ENCODE peak calls at places on chromosomes 7 and 10, in five cellular contexts. One of them, this sample, is unnamed.

GRCh38 chr10:32981760-32982159 is 23.7 kb upstream of the ITGB1 start:
- DNase-seq in mammary epithelial cell: no peak
- DNase-seq in progenitor cell of endocrine pancreas: no peak
- DNase-seq in heart right ventricle: peak
- DNase-seq in sigmoid colon: no peak
- DNase-seq in this sample: peak

GRCh38 chr7:149278396-149278795 is 16.4 kb downstream of the ZNF783 start:
- DNase-seq in mammary epithelial cell: no peak
- DNase-seq in progenitor cell of endocrine pancreas: no peak
- DNase-seq in heart right ventricle: no peak
- DNase-seq in sigmoid colon: no peak
- DNase-seq in this sample: no peak

GRCh38 chr10:58041901-58042300 is 225.8 kb downstream of the IPMK start:
- DNase-seq in mammary epithelial cell: no peak
- DNase-seq in progenitor cell of endocrine pancreas: no peak
- DNase-seq in heart right ventricle: no peak
- DNase-seq in sigmoid colon: no peak
- DNase-seq in this sample: no peak

GRCh38 chr10:85851300-85851699 is 515.3 kb downstream of the GRID1 start:
- DNase-seq in mammary epithelial cell: no peak
- DNase-seq in progenitor cell of endocrine pancreas: no peak
- DNase-seq in heart right ventricle: no peak
- DNase-seq in sigmoid colon: no peak
- DNase-seq in this sample: peak

GRCh38 chr10:62259456-62259855 is 9.2 kb downstream of the RTKN2 start:
- DNase-seq in mammary epithelial cell: no peak
- DNase-seq in progenitor cell of endocrine pancreas: no peak
- DNase-seq in heart right ventricle: no peak
- DNase-seq in sigmoid colon: no peak
- DNase-seq in this sample: no peak

GRCh38 chr10:107898392-107898791 is 733.9 kb upstream of the SORCS1 start:
- DNase-seq in mammary epithelial cell: peak
- DNase-seq in progenitor cell of endocrine pancreas: no peak
- DNase-seq in heart right ventricle: no peak
- DNase-seq in sigmoid colon: no peak
- DNase-seq in this sample: no peak

GRCh38 chr10:109992485-109992884 is 15.3 kb upstream of the ADD3 start:
- DNase-seq in mammary epithelial cell: no peak
- DNase-seq in progenitor cell of endocrine pancreas: no peak
- DNase-seq in heart right ventricle: no peak
- DNase-seq in sigmoid colon: no peak
- DNase-seq in this sample: no peak

GRCh38 chr10:124092270-124093075 is 925 bp downstream of the CHST15 start:
- DNase-seq in mammary epithelial cell: peak
- DNase-seq in progenitor cell of endocrine pancreas: peak
- DNase-seq in heart right ventricle: peak
- DNase-seq in sigmoid colon: peak
- DNase-seq in this sample: peak

GRCh38 chr10:123044391-123044790 is 35.6 kb downstream of the ACADSB start:
- DNase-seq in mammary epithelial cell: peak
- DNase-seq in progenitor cell of endocrine pancreas: no peak
- DNase-seq in heart right ventricle: no peak
- DNase-seq in sigmoid colon: no peak
- DNase-seq in this sample: no peak

GRCh38 chr10:126902157-126902556 is 3.1 kb upstream of the DOCK1 start:
- DNase-seq in mammary epithelial cell: peak
- DNase-seq in progenitor cell of endocrine pancreas: no peak
- DNase-seq in heart right ventricle: no peak
- DNase-seq in sigmoid colon: no peak
- DNase-seq in this sample: peak

GRCh38 chr7:101066858-101067227 is 18.4 kb upstream of the TRIM56 start:
- DNase-seq in mammary epithelial cell: no peak
- DNase-seq in progenitor cell of endocrine pancreas: no peak
- DNase-seq in heart right ventricle: no peak
- DNase-seq in sigmoid colon: no peak
- DNase-seq in this sample: no peak

GRCh38 chr7:132084776-132085388 is 491.4 kb downstream of the PLXNA4 start:
- DNase-seq in mammary epithelial cell: no peak
- DNase-seq in progenitor cell of endocrine pancreas: no peak
- DNase-seq in heart right ventricle: no peak
- DNase-seq in sigmoid colon: peak
- DNase-seq in this sample: no peak

GRCh38 chr10:29555091-29555745 is 79.6 kb downstream of the SVIL start:
- DNase-seq in mammary epithelial cell: peak
- DNase-seq in progenitor cell of endocrine pancreas: no peak
- DNase-seq in heart right ventricle: no peak
- DNase-seq in sigmoid colon: no peak
- DNase-seq in this sample: no peak

GRCh38 chr10:132151951-132152505 is 34.7 kb upstream of the DPYSL4 start:
- DNase-seq in mammary epithelial cell: no peak
- DNase-seq in progenitor cell of endocrine pancreas: no peak
- DNase-seq in heart right ventricle: no peak
- DNase-seq in sigmoid colon: no peak
- DNase-seq in this sample: no peak

GRCh38 chr7:83562960-83563359 is 86.0 kb downstream of the SEMA3E start:
- DNase-seq in mammary epithelial cell: no peak
- DNase-seq in progenitor cell of endocrine pancreas: no peak
- DNase-seq in heart right ventricle: no peak
- DNase-seq in sigmoid colon: no peak
- DNase-seq in this sample: no peak

GRCh38 chr7:105932835-105933477 is 30.1 kb upstream of the CDHR3 start:
- DNase-seq in mammary epithelial cell: peak
- DNase-seq in progenitor cell of endocrine pancreas: no peak
- DNase-seq in heart right ventricle: no peak
- DNase-seq in sigmoid colon: peak
- DNase-seq in this sample: no peak

GRCh38 chr10:13633689-13634088 is 46.9 kb downstream of the PRPF18 start:
- DNase-seq in mammary epithelial cell: no peak
- DNase-seq in progenitor cell of endocrine pancreas: no peak
- DNase-seq in heart right ventricle: peak
- DNase-seq in sigmoid colon: peak
- DNase-seq in this sample: no peak

GRCh38 chr10:125768217-125768616 is 7.4 kb downstream of the MMP21 start:
- DNase-seq in mammary epithelial cell: no peak
- DNase-seq in progenitor cell of endocrine pancreas: no peak
- DNase-seq in heart right ventricle: no peak
- DNase-seq in sigmoid colon: no peak
- DNase-seq in this sample: no peak

GRCh38 chr10:93999401-93999851 is 5.7 kb downstream of the PLCE1 start:
- DNase-seq in mammary epithelial cell: peak
- DNase-seq in progenitor cell of endocrine pancreas: no peak
- DNase-seq in heart right ventricle: peak
- DNase-seq in sigmoid colon: peak
- DNase-seq in this sample: no peak

GRCh38 chr10:69069090-69070042 is 18.5 kb upstream of the SRGN start:
- DNase-seq in mammary epithelial cell: no peak
- DNase-seq in progenitor cell of endocrine pancreas: no peak
- DNase-seq in heart right ventricle: no peak
- DNase-seq in sigmoid colon: no peak
- DNase-seq in this sample: no peak

GRCh38 chr7:132461043-132461592 is 115.2 kb downstream of the PLXNA4 start:
- DNase-seq in mammary epithelial cell: no peak
- DNase-seq in progenitor cell of endocrine pancreas: no peak
- DNase-seq in heart right ventricle: no peak
- DNase-seq in sigmoid colon: no peak
- DNase-seq in this sample: no peak

GRCh38 chr10:75127481-75127880 is 16.0 kb downstream of the SAMD8 start:
- DNase-seq in mammary epithelial cell: no peak
- DNase-seq in progenitor cell of endocrine pancreas: no peak
- DNase-seq in heart right ventricle: no peak
- DNase-seq in sigmoid colon: no peak
- DNase-seq in this sample: no peak

GRCh38 chr7:48875300-48875916 is 48.9 kb upstream of the CDC14C start:
- DNase-seq in mammary epithelial cell: peak
- DNase-seq in progenitor cell of endocrine pancreas: peak
- DNase-seq in heart right ventricle: peak
- DNase-seq in sigmoid colon: no peak
- DNase-seq in this sample: peak

GRCh38 chr10:30645340-30645827 is 15.8 kb upstream of the LYZL2 start:
- DNase-seq in mammary epithelial cell: peak
- DNase-seq in progenitor cell of endocrine pancreas: no peak
- DNase-seq in heart right ventricle: peak
- DNase-seq in sigmoid colon: peak
- DNase-seq in this sample: no peak

GRCh38 chr7:1937252-1937605 is 267.2 kb downstream of the ELFN1 start:
- DNase-seq in mammary epithelial cell: no peak
- DNase-seq in progenitor cell of endocrine pancreas: no peak
- DNase-seq in heart right ventricle: peak
- DNase-seq in sigmoid colon: no peak
- DNase-seq in this sample: no peak

GRCh38 chr10:132131581-132132250 is 55.0 kb upstream of the DPYSL4 start:
- DNase-seq in mammary epithelial cell: no peak
- DNase-seq in progenitor cell of endocrine pancreas: no peak
- DNase-seq in heart right ventricle: peak
- DNase-seq in sigmoid colon: no peak
- DNase-seq in this sample: no peak

GRCh38 chr10:100883322-100883821 is 29.4 kb upstream of the SLF2 start:
- DNase-seq in mammary epithelial cell: no peak
- DNase-seq in progenitor cell of endocrine pancreas: no peak
- DNase-seq in heart right ventricle: no peak
- DNase-seq in sigmoid colon: no peak
- DNase-seq in this sample: no peak

GRCh38 chr10:76284351-76284750 is 852.9 kb downstream of the LRMDA start:
- DNase-seq in mammary epithelial cell: no peak
- DNase-seq in progenitor cell of endocrine pancreas: no peak
- DNase-seq in heart right ventricle: no peak
- DNase-seq in sigmoid colon: no peak
- DNase-seq in this sample: no peak

GRCh38 chr10:43140414-43140813 is 2.2 kb downstream of the CSGALNACT2 start:
- DNase-seq in mammary epithelial cell: peak
- DNase-seq in progenitor cell of endocrine pancreas: no peak
- DNase-seq in heart right ventricle: no peak
- DNase-seq in sigmoid colon: no peak
- DNase-seq in this sample: no peak

GRCh38 chr10:18005781-18006456 is 54.2 kb downstream of the SLC39A12 start:
- DNase-seq in mammary epithelial cell: peak
- DNase-seq in progenitor cell of endocrine pancreas: no peak
- DNase-seq in heart right ventricle: no peak
- DNase-seq in sigmoid colon: no peak
- DNase-seq in this sample: no peak

GRCh38 chr7:155913719-155914118 is 101.5 kb upstream of the SHH start:
- DNase-seq in mammary epithelial cell: no peak
- DNase-seq in progenitor cell of endocrine pancreas: no peak
- DNase-seq in heart right ventricle: no peak
- DNase-seq in sigmoid colon: no peak
- DNase-seq in this sample: no peak
- TF ChIP-seq CTCF in mammary epithelial cell: no peak
- TF ChIP-seq CTCF in progenitor cell of endocrine pancreas: no peak
- TF ChIP-seq CTCF in heart right ventricle: no peak
- TF ChIP-seq CTCF in sigmoid colon: no peak
- TF ChIP-seq CTCF in this sample: no peak

GRCh38 chr7:69114374-69114773 is 483.9 kb upstream of the AUTS2 start:
- DNase-seq in mammary epithelial cell: no peak
- DNase-seq in progenitor cell of endocrine pancreas: no peak
- DNase-seq in heart right ventricle: no peak
- DNase-seq in sigmoid colon: no peak
- DNase-seq in this sample: no peak

GRCh38 chr7:69110450-69111050 is 487.7 kb upstream of the AUTS2 start:
- DNase-seq in mammary epithelial cell: no peak
- DNase-seq in progenitor cell of endocrine pancreas: no peak
- DNase-seq in heart right ventricle: no peak
- DNase-seq in sigmoid colon: no peak
- DNase-seq in this sample: no peak

GRCh38 chr7:69109879-69110278 is 488.4 kb upstream of the AUTS2 start:
- DNase-seq in mammary epithelial cell: no peak
- DNase-seq in progenitor cell of endocrine pancreas: no peak
- DNase-seq in heart right ventricle: no peak
- DNase-seq in sigmoid colon: no peak
- DNase-seq in this sample: no peak

GRCh38 chr7:69115788-69116187 is 482.5 kb upstream of the AUTS2 start:
- DNase-seq in mammary epithelial cell: no peak
- DNase-seq in progenitor cell of endocrine pancreas: no peak
- DNase-seq in heart right ventricle: no peak
- DNase-seq in sigmoid colon: no peak
- DNase-seq in this sample: no peak
- TF ChIP-seq CTCF in mammary epithelial cell: no peak
- TF ChIP-seq CTCF in progenitor cell of endocrine pancreas: no peak
- TF ChIP-seq CTCF in heart right ventricle: no peak
- TF ChIP-seq CTCF in sigmoid colon: no peak
- TF ChIP-seq CTCF in this sample: no peak

GRCh38 chr7:27774717-27775328 is 34.9 kb downstream of the TAX1BP1 start:
- DNase-seq in mammary epithelial cell: peak
- DNase-seq in progenitor cell of endocrine pancreas: no peak
- DNase-seq in heart right ventricle: no peak
- DNase-seq in sigmoid colon: no peak
- DNase-seq in this sample: peak
- TF ChIP-seq CTCF in mammary epithelial cell: peak
- TF ChIP-seq CTCF in progenitor cell of endocrine pancreas: peak
- TF ChIP-seq CTCF in heart right ventricle: peak
- TF ChIP-seq CTCF in sigmoid colon: no peak
- TF ChIP-seq CTCF in this sample: peak

GRCh38 chr10:116733566-116733965 is 8.8 kb downstream of the HSPA12A start:
- DNase-seq in mammary epithelial cell: no peak
- DNase-seq in progenitor cell of endocrine pancreas: no peak
- DNase-seq in heart right ventricle: no peak
- DNase-seq in sigmoid colon: no peak
- DNase-seq in this sample: no peak

GRCh38 chr10:116740971-116741370 is 1.4 kb downstream of the HSPA12A start:
- DNase-seq in mammary epithelial cell: no peak
- DNase-seq in progenitor cell of endocrine pancreas: no peak
- DNase-seq in heart right ventricle: no peak
- DNase-seq in sigmoid colon: peak
- DNase-seq in this sample: no peak

GRCh38 chr10:116738359-116738738 is 4.0 kb downstream of the HSPA12A start:
- DNase-seq in mammary epithelial cell: no peak
- DNase-seq in progenitor cell of endocrine pancreas: no peak
- DNase-seq in heart right ventricle: no peak
- DNase-seq in sigmoid colon: no peak
- DNase-seq in this sample: no peak

GRCh38 chr10:116741391-116742351 is 695 bp downstream of the HSPA12A start:
- DNase-seq in mammary epithelial cell: no peak
- DNase-seq in progenitor cell of endocrine pancreas: no peak
- DNase-seq in heart right ventricle: peak
- DNase-seq in sigmoid colon: peak
- DNase-seq in this sample: no peak

DNA sequence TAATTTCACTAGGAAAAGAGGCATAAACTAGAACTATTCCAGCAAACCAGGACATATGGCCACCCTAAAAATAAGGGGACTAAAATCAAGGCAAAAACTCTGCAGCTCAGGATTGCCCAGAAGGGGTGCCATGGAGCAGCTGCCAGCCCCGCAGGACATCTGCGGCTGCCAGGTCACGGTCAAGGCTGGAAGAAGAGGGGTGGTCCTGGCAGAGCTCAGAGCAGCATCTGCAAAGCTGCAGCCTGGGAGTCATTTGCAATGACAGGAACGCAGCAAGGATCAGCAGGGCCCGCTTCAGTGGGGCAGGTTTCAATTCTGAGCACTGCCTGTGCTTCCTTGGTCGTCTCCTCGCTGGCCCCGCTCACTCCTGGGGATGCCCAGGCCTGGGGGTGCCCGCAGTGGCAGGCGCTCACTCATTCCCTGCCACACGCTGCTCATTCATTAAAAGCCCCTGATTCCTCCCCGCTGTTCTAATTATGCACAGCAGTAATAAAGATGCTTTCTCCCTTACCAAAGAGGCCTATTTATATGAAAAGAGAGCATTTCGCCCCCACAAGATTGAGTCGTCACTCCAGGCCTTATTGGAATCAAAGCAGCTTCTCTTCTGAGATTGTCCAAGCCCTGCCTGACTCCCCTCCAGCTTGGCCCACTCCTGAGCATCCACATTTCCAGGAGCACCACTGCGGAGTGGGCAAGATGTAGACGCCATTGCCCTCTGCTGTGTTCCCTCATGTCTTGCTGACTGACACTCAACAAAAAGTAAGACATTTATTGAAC is 4.6 kb downstream of the HSPA12A start:
- DNase-seq in mammary epithelial cell: no peak
- DNase-seq in progenitor cell of endocrine pancreas: no peak
- DNase-seq in heart right ventricle: no peak
- DNase-seq in sigmoid colon: no peak
- DNase-seq in this sample: no peak
- TF ChIP-seq CTCF in mammary epithelial cell: peak
- TF ChIP-seq CTCF in progenitor cell of endocrine pancreas: peak
- TF ChIP-seq CTCF in heart right ventricle: no peak
- TF ChIP-seq CTCF in sigmoid colon: no peak
- TF ChIP-seq CTCF in this sample: no peak

This sample was measured in Calu3.